ENCODE peak calls at places on chromosomes 2 and 18, in eight cellular contexts. One of them, this sample, is unnamed.

GRCh38 chr18:61606759-61607158 is 273.5 kb downstream of the CDH20 start:
- DNase-seq in stimulated activated CD8-positive, alpha-beta memory T cell treated with anti-CD3 and anti-CD28 coated beads, Interleukin-4, amount 100 ng/mL, for 48 hours: no peak
- DNase-seq in NCI-H1048: no peak
- DNase-seq in NCI-H345: no peak
- DNase-seq in SJSA1: peak
- DNase-seq in small intestine: peak
- DNase-seq in SW480: peak
- DNase-seq in activated T-helper 1 cell treated with anti-CD3 and anti-CD28 coated beads, Interleukin-12 subunit alpha, Interleukin-12 subunit beta, Interleukin-2, Interleukin-4 antibody, amounts not matched to agents 30 ng/mL and 10 ng/mL and 1 ng/mL, durations not matched to agents 14 hours and 24 hours and 36 hours: no peak
- DNase-seq in this sample: peak

GRCh38 chr18:11747731-11748130 is 58.7 kb downstream of the GNAL start:
- DNase-seq in stimulated activated CD8-positive, alpha-beta memory T cell treated with anti-CD3 and anti-CD28 coated beads, Interleukin-4, amount 100 ng/mL, for 48 hours: no peak
- DNase-seq in activated T-helper 1 cell treated with anti-CD3 and anti-CD28 coated beads, Interleukin-12 subunit alpha, Interleukin-12 subunit beta, Interleukin-2, Interleukin-4 antibody, amounts not matched to agents 30 ng/mL and 10 ng/mL and 1 ng/mL, durations not matched to agents 14 hours and 24 hours and 36 hours: no peak
- DNase-seq in small intestine: no peak
- DNase-seq in NCI-H345: peak
- DNase-seq in NCI-H1048: no peak
- DNase-seq in SW480: no peak
- DNase-seq in SJSA1: no peak
- DNase-seq in this sample: no peak

GRCh38 chr2:58039170-58039611 is 7.4 kb upstream of the VRK2 start:
- DNase-seq in SW480: no peak
- DNase-seq in stimulated activated CD8-positive, alpha-beta memory T cell treated with anti-CD3 and anti-CD28 coated beads, Interleukin-4, amount 100 ng/mL, for 48 hours: no peak
- DNase-seq in small intestine: no peak
- DNase-seq in SJSA1: no peak
- DNase-seq in NCI-H345: no peak
- DNase-seq in activated T-helper 1 cell treated with anti-CD3 and anti-CD28 coated beads, Interleukin-12 subunit alpha, Interleukin-12 subunit beta, Interleukin-2, Interleukin-4 antibody, amounts not matched to agents 30 ng/mL and 10 ng/mL and 1 ng/mL, durations not matched to agents 14 hours and 24 hours and 36 hours: no peak
- DNase-seq in NCI-H1048: no peak
- DNase-seq in this sample: peak

GRCh38 chr2:55707751-55708150 is 14.1 kb upstream of the PNPT1 start:
- DNase-seq in SJSA1: no peak
- DNase-seq in SW480: no peak
- DNase-seq in NCI-H345: no peak
- DNase-seq in small intestine: no peak
- DNase-seq in activated T-helper 1 cell treated with anti-CD3 and anti-CD28 coated beads, Interleukin-12 subunit alpha, Interleukin-12 subunit beta, Interleukin-2, Interleukin-4 antibody, amounts not matched to agents 30 ng/mL and 10 ng/mL and 1 ng/mL, durations not matched to agents 14 hours and 24 hours and 36 hours: no peak
- DNase-seq in NCI-H1048: no peak
- DNase-seq in stimulated activated CD8-positive, alpha-beta memory T cell treated with anti-CD3 and anti-CD28 coated beads, Interleukin-4, amount 100 ng/mL, for 48 hours: no peak
- DNase-seq in this sample: no peak

GRCh38 chr2:231299267-231299666 is 96.2 kb upstream of the B3GNT7 start:
- DNase-seq in stimulated activated CD8-positive, alpha-beta memory T cell treated with anti-CD3 and anti-CD28 coated beads, Interleukin-4, amount 100 ng/mL, for 48 hours: no peak
- DNase-seq in NCI-H1048: no peak
- DNase-seq in SJSA1: no peak
- DNase-seq in small intestine: no peak
- DNase-seq in NCI-H345: no peak
- DNase-seq in SW480: no peak
- DNase-seq in activated T-helper 1 cell treated with anti-CD3 and anti-CD28 coated beads, Interleukin-12 subunit alpha, Interleukin-12 subunit beta, Interleukin-2, Interleukin-4 antibody, amounts not matched to agents 30 ng/mL and 10 ng/mL and 1 ng/mL, durations not matched to agents 14 hours and 24 hours and 36 hours: no peak
- DNase-seq in this sample: no peak

GRCh38 chr18:31386683-31387082 is 10.1 kb downstream of the DSG4 start:
- DNase-seq in NCI-H345: no peak
- DNase-seq in SW480: no peak
- DNase-seq in NCI-H1048: no peak
- DNase-seq in SJSA1: no peak
- DNase-seq in stimulated activated CD8-positive, alpha-beta memory T cell treated with anti-CD3 and anti-CD28 coated beads, Interleukin-4, amount 100 ng/mL, for 48 hours: no peak
- DNase-seq in activated T-helper 1 cell treated with anti-CD3 and anti-CD28 coated beads, Interleukin-12 subunit alpha, Interleukin-12 subunit beta, Interleukin-2, Interleukin-4 antibody, amounts not matched to agents 30 ng/mL and 10 ng/mL and 1 ng/mL, durations not matched to agents 14 hours and 24 hours and 36 hours: no peak
- DNase-seq in small intestine: no peak
- DNase-seq in this sample: no peak

GRCh38 chr2:239204143-239204875 is 196.5 kb downstream of the HDAC4 start:
- DNase-seq in SW480: no peak
- DNase-seq in stimulated activated CD8-positive, alpha-beta memory T cell treated with anti-CD3 and anti-CD28 coated beads, Interleukin-4, amount 100 ng/mL, for 48 hours: no peak
- DNase-seq in NCI-H1048: no peak
- DNase-seq in small intestine: no peak
- DNase-seq in activated T-helper 1 cell treated with anti-CD3 and anti-CD28 coated beads, Interleukin-12 subunit alpha, Interleukin-12 subunit beta, Interleukin-2, Interleukin-4 antibody, amounts not matched to agents 30 ng/mL and 10 ng/mL and 1 ng/mL, durations not matched to agents 14 hours and 24 hours and 36 hours: no peak
- DNase-seq in SJSA1: no peak
- DNase-seq in NCI-H345: no peak
- DNase-seq in this sample: no peak

GRCh38 chr18:73918816-73919215 is 228.8 kb downstream of the FBXO15 start:
- DNase-seq in SW480: no peak
- DNase-seq in small intestine: no peak
- DNase-seq in SJSA1: no peak
- DNase-seq in stimulated activated CD8-positive, alpha-beta memory T cell treated with anti-CD3 and anti-CD28 coated beads, Interleukin-4, amount 100 ng/mL, for 48 hours: no peak
- DNase-seq in NCI-H1048: no peak
- DNase-seq in NCI-H345: no peak
- DNase-seq in activated T-helper 1 cell treated with anti-CD3 and anti-CD28 coated beads, Interleukin-12 subunit alpha, Interleukin-12 subunit beta, Interleukin-2, Interleukin-4 antibody, amounts not matched to agents 30 ng/mL and 10 ng/mL and 1 ng/mL, durations not matched to agents 14 hours and 24 hours and 36 hours: no peak
- DNase-seq in this sample: no peak

GRCh38 chr2:816278-816677 is 134.4 kb upstream of the SNTG2 start:
- DNase-seq in NCI-H1048: no peak
- DNase-seq in small intestine: no peak
- DNase-seq in activated T-helper 1 cell treated with anti-CD3 and anti-CD28 coated beads, Interleukin-12 subunit alpha, Interleukin-12 subunit beta, Interleukin-2, Interleukin-4 antibody, amounts not matched to agents 30 ng/mL and 10 ng/mL and 1 ng/mL, durations not matched to agents 14 hours and 24 hours and 36 hours: no peak
- DNase-seq in NCI-H345: no peak
- DNase-seq in stimulated activated CD8-positive, alpha-beta memory T cell treated with anti-CD3 and anti-CD28 coated beads, Interleukin-4, amount 100 ng/mL, for 48 hours: no peak
- DNase-seq in SW480: no peak
- DNase-seq in SJSA1: no peak
- DNase-seq in this sample: no peak

GRCh38 chr2:11715987-11716652 is 30.3 kb upstream of the LPIN1 start:
- DNase-seq in NCI-H345: no peak
- DNase-seq in SW480: no peak
- DNase-seq in SJSA1: no peak
- DNase-seq in small intestine: no peak
- DNase-seq in NCI-H1048: no peak
- DNase-seq in stimulated activated CD8-positive, alpha-beta memory T cell treated with anti-CD3 and anti-CD28 coated beads, Interleukin-4, amount 100 ng/mL, for 48 hours: no peak
- DNase-seq in activated T-helper 1 cell treated with anti-CD3 and anti-CD28 coated beads, Interleukin-12 subunit alpha, Interleukin-12 subunit beta, Interleukin-2, Interleukin-4 antibody, amounts not matched to agents 30 ng/mL and 10 ng/mL and 1 ng/mL, durations not matched to agents 14 hours and 24 hours and 36 hours: no peak
- DNase-seq in this sample: no peak

GRCh38 chr2:237682901-237683670 is 55.7 kb downstream of the LRRFIP1 start:
- DNase-seq in SW480: peak
- DNase-seq in NCI-H345: no peak
- DNase-seq in small intestine: peak
- DNase-seq in NCI-H1048: no peak
- DNase-seq in SJSA1: no peak
- DNase-seq in activated T-helper 1 cell treated with anti-CD3 and anti-CD28 coated beads, Interleukin-12 subunit alpha, Interleukin-12 subunit beta, Interleukin-2, Interleukin-4 antibody, amounts not matched to agents 30 ng/mL and 10 ng/mL and 1 ng/mL, durations not matched to agents 14 hours and 24 hours and 36 hours: no peak
- DNase-seq in stimulated activated CD8-positive, alpha-beta memory T cell treated with anti-CD3 and anti-CD28 coated beads, Interleukin-4, amount 100 ng/mL, for 48 hours: no peak
- DNase-seq in this sample: no peak

GRCh38 chr2:85257359-85258193 is 70.2 kb downstream of the TGOLN2 start:
- DNase-seq in stimulated activated CD8-positive, alpha-beta memory T cell treated with anti-CD3 and anti-CD28 coated beads, Interleukin-4, amount 100 ng/mL, for 48 hours: no peak
- DNase-seq in SW480: no peak
- DNase-seq in SJSA1: no peak
- DNase-seq in activated T-helper 1 cell treated with anti-CD3 and anti-CD28 coated beads, Interleukin-12 subunit alpha, Interleukin-12 subunit beta, Interleukin-2, Interleukin-4 antibody, amounts not matched to agents 30 ng/mL and 10 ng/mL and 1 ng/mL, durations not matched to agents 14 hours and 24 hours and 36 hours: no peak
- DNase-seq in NCI-H345: no peak
- DNase-seq in small intestine: no peak
- DNase-seq in NCI-H1048: no peak
- DNase-seq in this sample: no peak

GRCh38 chr2:71000780-71001591 is 6.3 kb upstream of the TEX261 start:
- DNase-seq in stimulated activated CD8-positive, alpha-beta memory T cell treated with anti-CD3 and anti-CD28 coated beads, Interleukin-4, amount 100 ng/mL, for 48 hours: peak
- DNase-seq in SW480: peak
- DNase-seq in NCI-H345: peak
- DNase-seq in small intestine: peak
- DNase-seq in NCI-H1048: peak
- DNase-seq in SJSA1: peak
- DNase-seq in activated T-helper 1 cell treated with anti-CD3 and anti-CD28 coated beads, Interleukin-12 subunit alpha, Interleukin-12 subunit beta, Interleukin-2, Interleukin-4 antibody, amounts not matched to agents 30 ng/mL and 10 ng/mL and 1 ng/mL, durations not matched to agents 14 hours and 24 hours and 36 hours: peak
- DNase-seq in this sample: peak

GRCh38 chr2:138949517-138949916 is 169.3 kb upstream of the NXPH2 start:
- DNase-seq in stimulated activated CD8-positive, alpha-beta memory T cell treated with anti-CD3 and anti-CD28 coated beads, Interleukin-4, amount 100 ng/mL, for 48 hours: no peak
- DNase-seq in SJSA1: no peak
- DNase-seq in activated T-helper 1 cell treated with anti-CD3 and anti-CD28 coated beads, Interleukin-12 subunit alpha, Interleukin-12 subunit beta, Interleukin-2, Interleukin-4 antibody, amounts not matched to agents 30 ng/mL and 10 ng/mL and 1 ng/mL, durations not matched to agents 14 hours and 24 hours and 36 hours: no peak
- DNase-seq in NCI-H1048: no peak
- DNase-seq in NCI-H345: no peak
- DNase-seq in SW480: peak
- DNase-seq in small intestine: no peak
- DNase-seq in this sample: no peak

GRCh38 chr2:152396051-152396511 is 61.1 kb downstream of the FMNL2 start:
- DNase-seq in small intestine: no peak
- DNase-seq in NCI-H1048: no peak
- DNase-seq in SW480: no peak
- DNase-seq in SJSA1: no peak
- DNase-seq in activated T-helper 1 cell treated with anti-CD3 and anti-CD28 coated beads, Interleukin-12 subunit alpha, Interleukin-12 subunit beta, Interleukin-2, Interleukin-4 antibody, amounts not matched to agents 30 ng/mL and 10 ng/mL and 1 ng/mL, durations not matched to agents 14 hours and 24 hours and 36 hours: no peak
- DNase-seq in NCI-H345: no peak
- DNase-seq in stimulated activated CD8-positive, alpha-beta memory T cell treated with anti-CD3 and anti-CD28 coated beads, Interleukin-4, amount 100 ng/mL, for 48 hours: no peak
- DNase-seq in this sample: no peak

GRCh38 chr2:240925191-240925575 is 19.0 kb downstream of the CROCC2 start:
- DNase-seq in SW480: no peak
- DNase-seq in SJSA1: peak
- DNase-seq in NCI-H345: no peak
- DNase-seq in stimulated activated CD8-positive, alpha-beta memory T cell treated with anti-CD3 and anti-CD28 coated beads, Interleukin-4, amount 100 ng/mL, for 48 hours: peak
- DNase-seq in small intestine: no peak
- DNase-seq in activated T-helper 1 cell treated with anti-CD3 and anti-CD28 coated beads, Interleukin-12 subunit alpha, Interleukin-12 subunit beta, Interleukin-2, Interleukin-4 antibody, amounts not matched to agents 30 ng/mL and 10 ng/mL and 1 ng/mL, durations not matched to agents 14 hours and 24 hours and 36 hours: no peak
- DNase-seq in NCI-H1048: no peak
- DNase-seq in this sample: no peak

This sample was measured in OCI-M1.